ENCODE peak calls at places on chromosomes 16 and 17, in nine cellular contexts. N is PC-3, C is OCI-LY7, Q is lower leg skin, V is AG04449, P is stomach, S is BJ, H is NB4, G is fibroblast of lung. Y is an unnamed sample.

GRCh38 chr17:58960068-58960467 is 146.6 kb downstream of the TRIM37 start:
- DNase-seq in V (peak), C (peak), H (peak), G (peak), S (peak), Q (no peak), N (peak), P (no peak), Y (peak)

GRCh38 chr16:12362482-12363458 is 386.2 kb downstream of the SNX29 start:
- DNase-seq in S (no peak), N (no peak), P (no peak), Q (peak), V (no peak), C (no peak), G (no peak), H (no peak), Y (no peak)

GRCh38 chr16:81707411-81708321 is 71.4 kb upstream of the PLCG2 start:
- DNase-seq in V (peak), Q (no peak), H (no peak), P (peak), N (peak), C (no peak), G (peak), S (no peak), Y (no peak)

GRCh38 chr17:2094891-2095535 is 40.1 kb downstream of the HIC1 start:
- DNase-seq in N (peak), H (peak), S (no peak), P (peak), V (no peak), C (peak), Q (peak), G (peak), Y (no peak)

GRCh38 chr16:85851034-85851780 is 47.8 kb upstream of the IRF8 start:
- DNase-seq in Q (no peak), V (no peak), H (no peak), S (no peak), C (no peak), N (no peak), G (no peak), P (no peak), Y (no peak)

GRCh38 chr16:81590714-81591537 is 146.3 kb downstream of the CMIP start:
- DNase-seq in N (no peak), S (no peak), G (no peak), P (no peak), Q (no peak), V (no peak), C (peak), H (no peak), Y (no peak)

GRCh38 chr16:4653981-4654380 is 29.4 kb downstream of the MGRN1 start:
- DNase-seq in G (no peak), C (no peak), V (no peak), P (peak), S (no peak), N (no peak), Q (no peak), H (no peak), Y (no peak)

GRCh38 chr17:58783380-58783779 is 27.7 kb downstream of the PPM1E start:
- DNase-seq in S (no peak), G (peak), V (no peak), C (no peak), Q (no peak), P (no peak), H (no peak), N (peak), Y (no peak)

GRCh38 chr17:77723909-77724875 is 234.3 kb upstream of the TNRC6C start:
- DNase-seq in C (no peak), N (no peak), H (no peak), V (no peak), G (no peak), Q (no peak), S (no peak), P (no peak), Y (no peak)

GRCh38 chr16:87956771-87957279 is 5.6 kb downstream of the BANP start:
- DNase-seq in C (peak), P (no peak), G (peak), N (no peak), Q (no peak), S (no peak), H (peak), V (no peak), Y (no peak)

GRCh38 chr16:15788846-15789239 is 68.0 kb downstream of the MYH11 start:
- DNase-seq in C (no peak), P (no peak), H (no peak), Q (no peak), V (no peak), N (no peak), S (no peak), G (no peak), Y (no peak)

GRCh38 chr17:37541880-37542675 is 52.4 kb downstream of the DUSP14 start:
- DNase-seq in N (no peak), Q (no peak), G (peak), S (no peak), P (no peak), C (no peak), V (peak), H (peak), Y (no peak)

GRCh38 chr17:54882371-54882770 is 18.3 kb upstream of the TOM1L1 start:
- DNase-seq in H (no peak), V (no peak), S (no peak), P (no peak), N (no peak), G (no peak), Q (no peak), C (no peak), Y (no peak)

GRCh38 chr17:73580311-73580710 is 63.9 kb downstream of the SDK2 start:
- DNase-seq in Q (no peak), C (no peak), V (no peak), P (no peak), S (no peak), G (no peak), N (no peak), H (no peak), Y (no peak)

GRCh38 chr16:15993541-15993940 is 44.1 kb downstream of the ABCC1 start:
- DNase-seq in G (no peak), H (no peak), N (no peak), Q (no peak), S (no peak), C (no peak), P (no peak), V (no peak), Y (no peak)

GRCh38 chr17:29930399-29931010 is 477 bp upstream of the SSH2 start:
- DNase-seq in S (no peak), G (peak), V (no peak), Q (no peak), P (no peak), H (no peak), N (no peak), C (no peak), Y (peak)

GRCh38 chr16:56288019-56288418 is 96.7 kb downstream of the GNAO1 start:
- DNase-seq in C (no peak), G (no peak), H (no peak), V (no peak), P (no peak), S (no peak), N (no peak), Q (no peak), Y (no peak)

GRCh38 chr16:15051387-15051951 is 4.4 kb downstream of the NTAN1 start:
- DNase-seq in G (no peak), Q (no peak), N (no peak), V (no peak), H (no peak), P (no peak), S (no peak), C (no peak), Y (no peak)

GRCh38 chr16:11038305-11038704 is 93.9 kb downstream of the CLEC16A start:
- DNase-seq in P (no peak), C (no peak), N (no peak), G (no peak), V (no peak), Q (no peak), S (no peak), H (no peak), Y (no peak)

GRCh38 chr16:8673611-8674412 is 605 bp upstream of the ABAT start:
- DNase-seq in N (no peak), H (no peak), C (no peak), P (no peak), S (no peak), Q (no peak), V (no peak), G (no peak), Y (no peak)

GRCh38 chr17:66941249-66941648 is 23.3 kb upstream of the CACNG4 start:
- DNase-seq in Q (no peak), G (no peak), P (no peak), S (no peak), C (no peak), H (no peak), N (no peak), V (no peak), Y (no peak)

DNA sequence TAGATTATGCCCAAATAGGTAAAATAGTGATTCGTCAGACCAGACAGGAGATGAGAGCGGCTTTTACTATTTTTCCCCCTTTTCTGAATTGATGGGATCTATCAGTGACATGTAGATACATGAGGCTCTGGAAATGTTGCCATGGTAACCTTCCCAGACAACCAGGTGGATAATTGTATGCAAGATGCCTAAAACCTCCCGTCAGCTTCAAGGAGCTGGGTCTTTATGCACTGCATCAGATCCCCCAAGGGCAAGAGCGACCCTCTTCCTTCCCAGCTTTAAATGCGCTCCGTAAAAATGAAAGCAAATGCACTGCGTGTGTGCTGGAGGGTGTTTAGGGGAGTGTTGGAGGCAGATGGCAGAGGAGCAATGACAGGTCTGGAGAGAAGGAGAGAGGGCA is 461.9 kb upstream of the HSBP1 start:
- DNase-seq in H (no peak), V (no peak), G (no peak), C (no peak), S (no peak), N (no peak), P (no peak), Q (no peak), Y (no peak)
- H3K4me3 ChIP-seq in H (no peak), V (no peak), G (no peak), C (no peak), S (no peak), N (no peak), P (no peak), Q (no peak), Y (no peak)

DNA sequence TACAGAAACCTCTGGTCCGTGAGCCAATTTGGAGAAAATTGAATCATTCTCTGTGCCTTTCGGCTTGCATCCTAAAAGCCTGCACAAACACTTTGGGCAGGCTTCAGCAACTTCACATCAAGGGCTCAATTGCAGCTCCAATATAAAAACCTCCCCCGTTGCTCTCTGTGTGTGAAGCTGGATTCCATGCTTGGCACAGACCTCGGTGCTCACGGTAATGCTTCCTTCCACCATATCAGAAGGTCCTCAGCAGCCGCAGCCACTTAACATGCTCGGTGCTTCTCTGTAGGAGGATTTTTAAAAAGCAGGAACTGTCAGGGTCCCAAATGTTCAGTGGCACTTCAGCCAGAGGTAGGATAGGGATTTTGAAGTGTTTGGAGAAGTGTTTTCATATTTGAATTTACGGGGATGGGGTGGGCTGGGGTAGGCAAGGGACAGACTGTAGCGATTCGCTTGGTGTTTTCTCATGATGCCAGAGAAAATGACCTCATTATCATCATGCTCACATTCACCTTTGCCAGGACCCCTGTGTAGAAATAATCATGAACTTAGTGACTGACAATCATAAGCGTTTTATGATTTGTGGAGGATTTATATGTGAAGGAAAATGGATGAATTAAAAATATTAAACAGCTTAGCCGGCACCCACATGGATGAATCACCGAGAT is 84.6 kb downstream of the WWOX start:
- DNase-seq in H (no peak), G (peak), N (no peak), C (no peak), V (no peak), Q (no peak), P (no peak), S (no peak), Y (no peak)
- H3K4me3 ChIP-seq in H (no peak), G (no peak), N (peak), C (no peak), V (no peak), Q (no peak), P (peak), S (no peak), Y (no peak)

DNA sequence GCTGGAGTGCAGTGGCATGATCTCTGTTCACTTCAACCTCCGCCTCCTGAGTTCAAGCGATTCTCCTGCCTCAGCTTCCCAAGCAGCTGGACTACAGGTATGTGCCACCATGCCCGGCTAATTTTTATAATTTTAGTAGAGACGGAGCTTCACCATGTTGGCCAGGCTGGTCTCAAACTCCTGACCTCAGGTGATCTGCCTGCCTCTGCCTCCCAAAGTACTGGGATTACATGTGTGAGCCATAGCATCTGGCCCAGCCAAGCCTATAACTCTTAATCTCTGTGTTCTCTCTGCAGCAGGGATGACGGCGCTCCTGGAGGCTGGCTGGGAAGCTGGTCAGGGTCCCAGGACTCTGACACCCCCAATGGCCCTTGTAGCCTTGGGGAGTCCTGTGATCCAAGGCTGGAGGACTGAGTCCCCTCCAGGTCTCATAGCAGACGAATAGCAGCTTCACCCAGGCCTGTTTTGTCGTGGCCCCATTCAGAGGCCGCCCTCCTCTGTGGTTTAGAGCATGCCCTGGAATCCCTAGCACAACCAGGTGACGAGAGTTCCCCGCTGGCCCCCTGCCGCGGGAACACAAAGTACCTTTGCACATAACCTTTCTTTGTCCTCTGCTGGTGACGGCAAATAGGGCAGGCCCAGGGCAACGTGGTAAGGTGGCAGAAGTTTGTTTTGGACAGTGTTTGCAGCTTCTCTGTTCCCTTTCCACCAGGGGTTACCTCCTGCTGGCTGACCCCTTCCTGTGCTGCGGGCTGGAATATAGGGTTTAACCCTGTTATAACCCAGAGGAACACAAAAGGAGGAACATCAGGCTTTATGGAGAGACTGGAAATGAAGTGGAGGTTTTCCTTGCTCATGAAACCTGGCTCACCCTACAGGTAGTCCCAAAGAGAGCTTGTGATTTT is 43.0 kb upstream of the TOB1 start:
- DNase-seq in C (no peak), V (no peak), G (no peak), Q (peak), P (peak), S (no peak), H (peak), N (no peak), Y (no peak)
- H3K4me3 ChIP-seq in C (no peak), V (no peak), G (no peak), Q (no peak), P (peak), S (no peak), H (no peak), N (no peak), Y (no peak)

GRCh38 chr16:1532771-1533170 is 695 bp upstream of the TMEM204 start:
- DNase-seq in S (no peak), V (no peak), C (no peak), Q (no peak), G (no peak), H (no peak), P (no peak), N (no peak), Y (no peak)

GRCh38 chr16:1530349-1530882 is 3.0 kb upstream of the TMEM204 start:
- DNase-seq in V (no peak), S (no peak), C (no peak), P (no peak), Q (no peak), G (no peak), N (no peak), H (no peak), Y (no peak)

GRCh38 chr16:1531638-1531910 is 1.9 kb upstream of the TMEM204 start:
- DNase-seq in Q (no peak), C (no peak), V (no peak), S (no peak), G (no peak), P (no peak), N (no peak), H (no peak), Y (no peak)

GRCh38 chr16:1532081-1532760 is 1.2 kb upstream of the TMEM204 start:
- DNase-seq in P (peak), H (no peak), C (no peak), N (no peak), S (no peak), G (peak), Q (peak), V (no peak), Y (no peak)

DNA sequence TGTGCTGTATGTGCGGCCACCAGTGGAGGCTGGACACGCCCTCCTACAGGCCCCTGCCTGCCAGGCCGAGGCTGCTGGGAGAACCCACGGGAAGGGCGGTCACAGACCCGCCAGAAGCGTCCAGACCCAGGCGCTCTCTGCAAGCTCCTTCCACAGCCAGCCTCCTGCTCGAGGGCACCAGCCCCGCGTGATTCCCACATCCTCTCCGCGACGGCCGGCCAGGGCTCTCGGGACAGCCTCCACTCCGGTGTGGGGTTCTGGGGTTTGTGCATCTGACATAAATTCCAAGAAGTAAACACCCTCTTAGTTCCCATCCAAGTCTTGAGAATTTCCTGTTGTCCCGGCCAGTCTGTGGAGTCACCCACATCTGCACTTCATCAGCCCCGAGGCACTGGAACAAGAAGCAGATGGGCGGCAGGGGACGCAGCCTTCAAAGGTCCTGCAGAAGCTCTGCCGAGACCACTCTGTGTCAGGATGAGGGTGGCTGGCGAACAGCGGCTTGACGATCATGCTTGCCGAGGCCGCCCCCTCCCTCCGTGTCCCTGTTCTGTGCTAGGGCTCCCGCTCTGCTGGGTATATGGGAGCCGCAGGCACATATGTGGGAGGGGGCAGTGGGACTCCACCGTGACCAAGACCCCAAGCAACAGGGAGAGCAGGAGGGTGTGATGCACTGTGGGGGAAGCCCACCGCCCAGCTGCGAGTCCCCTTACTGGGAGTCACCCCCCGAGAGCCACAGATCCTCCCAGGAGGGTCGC is 2.4 kb upstream of the TMEM204 start:
- DNase-seq in P (no peak), N (no peak), Q (peak), H (no peak), V (peak), S (peak), C (no peak), G (peak), Y (no peak)
- H3K4me3 ChIP-seq in P (no peak), N (no peak), Q (no peak), H (no peak), V (no peak), S (peak), C (no peak), G (no peak), Y (no peak)

GRCh38 chr16:27154573-27155521 is 48.5 kb upstream of the KDM8 start:
- DNase-seq in V (no peak), H (peak), Q (peak), S (no peak), G (peak), P (peak), C (peak), N (peak), Y (peak)
- H3K4me3 ChIP-seq in V (no peak), H (no peak), Q (no peak), S (no peak), G (no peak), P (no peak), C (no peak), N (no peak), Y (no peak)

DNA sequence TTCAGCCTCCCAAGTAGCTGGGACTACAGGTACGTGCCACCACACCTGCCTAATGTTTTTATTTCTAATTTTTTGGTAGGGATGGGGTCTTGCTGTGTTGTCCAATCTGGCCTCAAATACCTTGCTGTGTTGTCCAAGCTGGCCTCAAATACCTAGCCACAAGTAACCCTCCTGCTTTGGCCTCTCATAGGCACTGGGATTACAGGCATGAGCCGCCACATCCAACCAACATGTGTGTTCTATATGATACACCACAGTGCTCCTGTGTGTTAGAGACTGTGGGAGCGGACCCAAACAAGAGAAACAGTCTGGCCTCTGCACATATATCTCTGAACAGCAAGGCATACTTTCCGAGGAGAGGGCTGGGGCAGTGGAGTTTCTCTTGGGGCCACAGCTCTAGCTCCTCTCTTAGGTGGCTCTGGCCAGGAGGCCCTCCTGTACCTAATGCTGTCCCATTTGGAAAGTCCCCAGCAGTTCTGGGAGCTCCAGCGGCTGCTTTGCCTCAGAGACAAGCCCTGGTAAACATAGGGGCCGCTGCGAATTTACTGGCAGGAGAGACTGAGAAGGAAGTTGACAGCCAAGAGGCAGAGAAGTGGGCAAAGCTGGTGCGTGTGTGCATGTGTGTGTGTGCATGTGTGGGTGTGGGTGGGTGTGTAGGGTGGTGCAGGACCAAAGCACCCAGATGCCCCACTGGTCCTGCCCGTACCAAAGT is 95.0 kb downstream of the RAB11FIP4 start:
- DNase-seq in S (no peak), P (peak), V (no peak), N (no peak), C (no peak), H (no peak), G (no peak), Q (no peak), Y (no peak)
- H3K4me3 ChIP-seq in S (no peak), P (no peak), V (no peak), N (no peak), C (no peak), H (no peak), G (no peak), Q (no peak), Y (no peak)